ENCODE peak calls at places on chromosomes 12 and 14, in eight cellular contexts. E, V, L, J, M, F, N and X are unnamed samples.

GRCh38 chr14:85444685-85445084 is 85.3 kb upstream of the FLRT2 start:
- DNase-seq in E (no peak), V (no peak), L (no peak), J (no peak), M (peak; percentile 36), F (peak; percentile 16), N (no peak), X (peak; percentile 83)

GRCh38 chr12:89257355-89257754 is 94.9 kb downstream of the DUSP6 start:
- DNase-seq in E (no peak), V (no peak), L (no peak), J (no peak), M (no peak), F (no peak), N (no peak), X (no peak)

GRCh38 chr12:72006766-72007165 is 68.1 kb downstream of the TPH2 start:
- DNase-seq in E (no peak), V (no peak), L (no peak), J (no peak), M (no peak), F (no peak), N (no peak), X (no peak)

GRCh38 chr14:44979273-44979672 is 17.3 kb downstream of the TOGARAM1 start:
- DNase-seq in E (no peak), V (no peak), L (no peak), J (no peak), M (no peak), F (no peak), N (no peak), X (no peak)

GRCh38 chr12:63905523-63905922 is 61.0 kb downstream of the SRGAP1 start:
- DNase-seq in E (no peak), V (no peak), L (peak; percentile 93), J (no peak), M (no peak), F (peak; percentile 32), N (no peak), X (peak; percentile 36)

GRCh38 chr14:85528882-85529585 is 910 bp upstream of the FLRT2 start:
- DNase-seq in E (no peak), V (no peak), L (peak; percentile 87), J (no peak), M (no peak), F (peak; percentile 14), N (no peak), X (no peak)

GRCh38 chr12:22042981-22043669 is 2.9 kb upstream of the CMAS start:
- DNase-seq in E (no peak), V (no peak), L (peak; percentile 86), J (no peak), M (no peak), F (peak; percentile 29), N (no peak), X (peak; percentile 93)

GRCh38 chr12:93336344-93336743 is 41.4 kb upstream of the NUDT4 start:
- DNase-seq in E (no peak), V (no peak), L (peak; percentile 43), J (no peak), M (no peak), F (peak; percentile 54), N (no peak), X (peak; percentile 69)

GRCh38 chr12:109949089-109949488 is 47.1 kb downstream of the GIT2 start:
- DNase-seq in E (no peak), V (no peak), L (no peak), J (no peak), M (no peak), F (peak; percentile 11), N (no peak), X (no peak)